ENCODE peak calls at places on chromosomes 16 and 17, in ten cellular contexts. I is fibroblast of the aortic adventitia, K is Calu3, J is epithelial cell of esophagus, O is A549, G is AG10803, T is left lung, F is lung, S is endodermal cell, D is endothelial cell. V is an unnamed sample.

GRCh38 chr16:68490829-68491575 is 42.7 kb upstream of the SMPD3 start:
- DNase-seq in T (peak), S (peak), D (no peak), G (peak), F (peak), I (peak), K (peak), O (peak), J (peak), V (no peak)

GRCh38 chr17:75454193-75454592 is 2.2 kb upstream of the TMEM94 start:
- DNase-seq in G (no peak), F (no peak), T (no peak), O (no peak), D (no peak), I (no peak), K (no peak), S (no peak), J (no peak), V (no peak)

GRCh38 chr17:71460943-71461342 is 659.9 kb upstream of the SOX9 start:
- DNase-seq in T (no peak), S (peak), J (peak), K (peak), D (peak), I (peak), F (no peak), G (peak), O (peak), V (no peak)

GRCh38 chr16:51919736-51920135 is 627.2 kb downstream of the TOX3 start:
- DNase-seq in J (peak), K (no peak), G (no peak), F (no peak), I (peak), T (no peak), D (no peak), S (no peak), O (no peak), V (no peak)

GRCh38 chr17:10243905-10244844 is 45.8 kb upstream of the GAS7 start:
- DNase-seq in J (no peak), K (no peak), S (no peak), F (peak), T (no peak), O (peak), I (peak), D (no peak), G (peak), V (no peak)

GRCh38 chr17:65901394-65901793 is 290.5 kb downstream of the CEP112 start:
- DNase-seq in T (no peak), D (no peak), G (no peak), S (no peak), F (no peak), K (no peak), J (no peak), O (no peak), I (no peak), V (no peak)

GRCh38 chr17:57945999-57946797 is 9.0 kb downstream of the CUEDC1 start:
- DNase-seq in K (no peak), J (peak), D (no peak), G (peak), I (peak), T (no peak), S (no peak), O (no peak), F (no peak), V (no peak)

GRCh38 chr17:17626151-17626805 is 34.8 kb upstream of the PEMT start:
- DNase-seq in K (no peak), S (peak), G (no peak), I (no peak), F (no peak), T (no peak), J (no peak), D (no peak), O (no peak), V (no peak)

GRCh38 chr17:32783602-32784001 is 93.3 kb downstream of the MYO1D start:
- DNase-seq in F (no peak), D (no peak), S (no peak), T (no peak), O (peak), G (peak), J (peak), I (peak), K (no peak), V (no peak)

GRCh38 chr16:52914428-52914827 is 138.3 kb downstream of the CHD9NB start:
- DNase-seq in D (no peak), O (no peak), K (no peak), T (no peak), I (no peak), J (no peak), S (peak), F (no peak), G (no peak), V (no peak)

GRCh38 chr17:32927724-32928526 is at the start of gene TMEM98:
- DNase-seq in I (peak), K (peak), J (no peak), G (peak), S (peak), T (no peak), F (no peak), O (no peak), D (peak), V (no peak)

GRCh38 chr17:416293-417206 is 63.9 kb upstream of the RPH3AL start:
- DNase-seq in S (no peak), O (no peak), G (no peak), I (no peak), K (no peak), T (no peak), F (no peak), J (no peak), D (no peak), V (no peak)

GRCh38 chr17:17876959-17877547 is 40.3 kb upstream of the SREBF1 start:
- DNase-seq in F (peak), T (peak), J (no peak), S (no peak), K (no peak), D (no peak), G (peak), O (no peak), I (peak), V (no peak)

GRCh38 chr16:85052536-85052935 is 24.9 kb downstream of the KIAA0513 start:
- DNase-seq in F (no peak), O (no peak), J (no peak), K (no peak), G (no peak), S (no peak), I (no peak), T (no peak), D (no peak), V (no peak)

GRCh38 chr16:138049-138417 is 440 bp downstream of the NPRL3 start:
- DNase-seq in K (no peak), F (no peak), D (peak), G (peak), O (no peak), S (peak), T (peak), J (no peak), I (no peak), V (peak)

GRCh38 chr16:68646948-68647659 is 2.0 kb downstream of the CDH3 start:
- DNase-seq in J (peak), K (no peak), D (no peak), I (no peak), G (no peak), O (no peak), S (no peak), F (no peak), T (no peak), V (no peak)

GRCh38 chr16:23863511-23864422 is 28.0 kb downstream of the PRKCB start:
- DNase-seq in S (no peak), F (no peak), G (no peak), K (no peak), O (no peak), J (no peak), I (no peak), T (no peak), D (no peak), V (no peak)

GRCh38 chr17:72090108-72090507 is 30.7 kb upstream of the SOX9 start:
- DNase-seq in I (no peak), J (no peak), O (no peak), G (peak), D (no peak), T (no peak), S (peak), F (no peak), K (no peak), V (no peak)

GRCh38 chr17:19019041-19019941 is 14.7 kb upstream of the FAM83G start:
- DNase-seq in I (no peak), J (no peak), K (no peak), T (no peak), G (no peak), F (no peak), D (no peak), O (no peak), S (no peak), V (no peak)

GRCh38 chr17:74177018-74177450 is 26.4 kb upstream of the RPL38 start:
- DNase-seq in I (peak), J (peak), D (no peak), O (no peak), K (no peak), T (peak), G (peak), F (no peak), S (no peak), V (no peak)

GRCh38 chr16:3798827-3799226 is 81.5 kb upstream of the TRAP1 start:
- DNase-seq in D (no peak), K (no peak), I (no peak), S (no peak), F (no peak), J (no peak), G (no peak), T (no peak), O (no peak), V (no peak)

GRCh38 chr17:45147102-45147580 is 1.1 kb upstream of the HEXIM1 start:
- DNase-seq in G (peak), S (no peak), O (no peak), K (peak), F (peak), I (peak), T (no peak), J (peak), D (no peak), V (no peak)

GRCh38 chr17:56184650-56185049 is 31.4 kb downstream of the ANKFN1 start:
- DNase-seq in T (no peak), D (no peak), S (no peak), K (no peak), F (no peak), J (no peak), G (no peak), I (no peak), O (no peak), V (no peak)

GRCh38 chr17:34206569-34206968 is 48.5 kb upstream of the CCL2 start:
- DNase-seq in I (peak), K (no peak), G (no peak), T (no peak), D (no peak), S (no peak), F (no peak), J (no peak), O (no peak), V (no peak)

GRCh38 chr16:10877472-10877946 is 507 bp downstream of the CIITA start:
- DNase-seq in D (no peak), G (no peak), F (no peak), I (no peak), K (no peak), J (no peak), O (no peak), S (no peak), T (no peak), V (no peak)

GRCh38 chr16:87437911-87438610 is 45.9 kb downstream of the MAP1LC3B start:
- DNase-seq in F (no peak), D (no peak), J (no peak), S (no peak), I (no peak), G (no peak), K (no peak), T (no peak), O (no peak), V (no peak)

GRCh38 chr16:87438611-87438985 is 46.5 kb downstream of the MAP1LC3B start:
- DNase-seq in D (no peak), J (no peak), F (no peak), S (no peak), G (no peak), I (no peak), K (no peak), O (no peak), T (no peak), V (no peak)

GRCh38 chr16:87437327-87437726 is 45.2 kb downstream of the MAP1LC3B start:
- DNase-seq in G (no peak), I (no peak), F (no peak), T (no peak), S (no peak), D (no peak), J (no peak), O (no peak), K (no peak), V (no peak)

GRCh38 chr16:87441886-87442580 is 49.9 kb downstream of the MAP1LC3B start:
- DNase-seq in T (peak), I (peak), G (no peak), D (no peak), J (peak), K (no peak), O (no peak), F (no peak), S (no peak), V (no peak)

GRCh38 chr16:87439926-87440325 is 47.8 kb downstream of the MAP1LC3B start:
- DNase-seq in D (no peak), I (no peak), T (no peak), G (no peak), K (no peak), S (no peak), O (no peak), F (no peak), J (no peak), V (no peak)
- TF ChIP-seq CTCF in D (no peak), I (no peak), T (no peak), G (no peak), K (no peak), S (no peak), O (no peak), F (no peak), J (no peak), V (no peak)

GRCh38 chr16:66634527-66635196 is 30.2 kb downstream of the CMTM3 start:
- DNase-seq in S (peak), D (no peak), O (no peak), J (no peak), G (no peak), T (no peak), F (no peak), I (no peak), K (no peak), V (no peak)

GRCh38 chr16:66637806-66638205 is 33.3 kb downstream of the CMTM3 start:
- DNase-seq in I (no peak), G (no peak), T (no peak), K (no peak), D (no peak), O (no peak), J (no peak), S (no peak), F (no peak), V (no peak)

GRCh38 chr16:66636199-66636598 is 31.7 kb downstream of the CMTM3 start:
- DNase-seq in D (no peak), T (no peak), K (no peak), O (no peak), F (no peak), I (no peak), G (no peak), J (no peak), S (no peak), V (no peak)

GRCh38 chr16:66639091-66639885 is 34.8 kb downstream of the CMTM3 start:
- DNase-seq in K (no peak), T (no peak), D (no peak), O (no peak), J (peak), I (peak), S (no peak), G (peak), F (no peak), V (no peak)

DNA sequence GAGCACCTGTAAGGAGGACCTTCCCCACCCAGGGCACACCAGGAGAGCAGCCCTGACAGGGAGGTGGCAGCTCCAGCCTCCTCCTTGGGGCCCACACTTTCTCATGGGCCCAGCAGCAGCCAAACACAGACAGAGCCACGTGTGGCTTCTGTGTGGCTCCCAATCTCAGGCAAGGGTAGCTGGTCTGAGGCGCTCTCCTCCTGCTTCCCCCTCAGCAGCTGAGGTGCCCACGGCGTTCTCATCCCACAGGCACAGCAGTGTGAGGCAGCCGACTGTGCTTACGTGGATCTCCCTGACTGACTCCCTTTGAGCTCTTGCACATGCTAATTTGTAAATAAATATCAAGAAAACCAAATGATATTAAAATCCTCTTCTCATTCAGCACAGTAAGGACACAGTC is 30.9 kb downstream of the CMTM3 start:
- DNase-seq in G (no peak), F (no peak), J (no peak), I (no peak), T (no peak), K (no peak), S (no peak), D (no peak), O (no peak), V (no peak)
- TF ChIP-seq CTCF in G (no peak), F (no peak), J (no peak), I (no peak), T (no peak), K (no peak), S (no peak), D (no peak), O (no peak), V (no peak)

GRCh38 chr16:49537924-49538455 is 164.4 kb downstream of the C16orf78 start:
- DNase-seq in T (no peak), F (no peak), S (no peak), K (no peak), O (no peak), D (no peak), G (no peak), I (no peak), J (no peak), V (no peak)

GRCh38 chr16:49542391-49542891 is 168.8 kb downstream of the C16orf78 start:
- DNase-seq in G (no peak), F (no peak), I (no peak), J (no peak), D (no peak), S (no peak), K (no peak), T (no peak), O (no peak), V (no peak)

GRCh38 chr16:49539758-49540157 is 166.2 kb downstream of the C16orf78 start:
- DNase-seq in G (no peak), F (no peak), I (no peak), K (no peak), S (no peak), D (no peak), T (no peak), J (no peak), O (no peak), V (no peak)

GRCh38 chr16:49543315-49543946 is 169.8 kb downstream of the C16orf78 start:
- DNase-seq in S (no peak), I (no peak), D (no peak), F (no peak), O (no peak), G (no peak), T (no peak), K (no peak), J (no peak), V (no peak)

GRCh38 chr16:49540836-49541235 is 167.2 kb downstream of the C16orf78 start:
- DNase-seq in T (no peak), K (no peak), D (no peak), S (no peak), J (no peak), O (no peak), I (no peak), F (no peak), G (no peak), V (no peak)
- TF ChIP-seq CTCF in T (no peak), K (no peak), D (no peak), S (no peak), J (no peak), O (no peak), I (no peak), F (no peak), G (no peak), V (no peak)

GRCh38 chr17:67801626-67802175 is 23.6 kb upstream of the BPTF start:
- DNase-seq in O (peak), D (no peak), T (no peak), K (no peak), G (no peak), J (peak), S (peak), I (no peak), F (no peak), V (no peak)
- TF ChIP-seq CTCF in O (no peak), D (no peak), T (no peak), K (no peak), G (no peak), J (peak), S (peak), I (no peak), F (no peak), V (no peak)

DNA sequence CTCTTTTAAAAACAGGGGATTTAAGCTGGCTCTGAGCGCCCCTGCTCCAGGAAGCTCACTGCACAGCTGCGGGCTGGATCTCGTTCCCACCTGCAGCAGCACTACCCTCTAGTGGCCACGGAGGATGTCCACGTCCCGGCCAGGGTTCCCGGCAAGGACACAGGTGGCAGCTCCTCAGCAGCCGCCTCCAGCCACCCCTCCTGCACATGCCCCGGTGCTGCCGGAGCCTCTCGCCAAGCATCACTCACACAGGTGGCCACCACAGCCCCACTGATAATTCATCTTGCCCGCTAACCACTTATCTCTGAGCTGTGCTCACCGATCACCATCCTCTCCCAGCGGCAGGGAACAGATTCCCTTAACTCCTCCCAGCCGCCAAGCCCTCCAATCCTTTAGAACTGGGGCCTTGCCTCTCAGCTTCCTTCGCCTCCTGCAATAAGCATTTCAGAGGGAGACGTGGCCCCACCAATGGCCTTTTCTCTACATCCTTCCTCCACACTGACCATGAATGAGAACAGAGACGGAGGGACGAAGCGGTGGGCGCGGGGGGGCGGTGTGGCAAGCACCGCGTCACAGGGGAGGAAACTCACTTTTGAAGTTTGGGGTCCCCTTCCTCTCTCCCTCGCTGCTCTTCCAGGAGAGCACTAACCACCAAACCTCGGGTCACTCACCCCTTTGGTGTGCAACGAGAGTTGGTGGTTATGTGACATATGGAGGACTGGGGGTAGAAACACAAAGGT is 222.1 kb downstream of the RBFOX3 start:
- DNase-seq in S (peak), T (peak), O (peak), I (peak), G (peak), K (peak), F (peak), D (peak), J (peak), V (no peak)
- TF ChIP-seq CTCF in S (peak), T (peak), O (peak), I (peak), G (peak), K (peak), F (no peak), D (peak), J (peak), V (peak)

DNA sequence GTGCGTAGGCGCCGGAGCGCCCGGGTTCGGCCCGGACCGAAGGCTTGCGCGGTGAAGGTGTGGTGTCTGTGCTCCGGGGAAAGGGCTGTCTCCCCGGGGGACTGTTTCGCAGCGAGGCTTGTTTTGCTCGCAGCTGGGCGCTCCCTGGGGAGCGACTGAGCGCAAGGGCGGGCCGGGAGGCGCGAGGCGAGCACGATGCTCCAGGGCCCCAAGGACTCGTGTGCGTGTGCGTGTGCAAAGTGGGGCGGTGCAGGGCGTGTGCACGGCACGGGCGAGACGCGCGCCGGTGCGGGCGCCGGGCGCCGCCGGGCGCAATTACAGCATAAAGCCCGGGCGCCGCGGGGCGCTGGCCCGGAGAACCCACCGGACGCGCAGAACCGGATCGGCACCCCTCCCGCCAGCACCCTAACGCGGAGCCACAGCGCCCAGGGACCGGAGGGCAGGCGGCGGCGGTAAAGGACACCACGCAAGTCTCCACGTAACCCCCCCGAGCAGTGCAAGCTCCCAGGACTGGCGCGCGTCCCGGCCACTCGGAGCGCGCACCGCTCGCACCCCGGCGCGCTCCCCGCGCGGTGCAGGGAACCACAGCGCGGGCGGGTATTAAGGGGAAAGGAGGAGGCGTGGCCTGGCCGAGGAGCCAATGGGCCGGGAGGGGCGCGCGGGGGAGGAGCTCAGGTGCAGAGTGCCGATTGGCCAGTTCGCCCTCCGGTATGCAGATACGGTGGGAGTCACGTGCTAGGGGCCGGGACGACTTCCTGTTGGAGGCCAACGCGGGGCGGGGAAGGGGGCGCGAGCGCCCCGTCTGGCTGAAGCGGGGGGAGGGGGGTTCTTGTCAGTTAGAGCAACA is at the start of gene TNRC6C:
- DNase-seq in F (peak), O (peak), J (peak), S (peak), D (peak), K (peak), T (peak), G (peak), I (peak), V (peak)
- TF ChIP-seq CTCF in F (no peak), O (peak), J (no peak), S (peak), D (peak), K (no peak), T (no peak), G (peak), I (peak), V (no peak)

V was measured in natural killer cell.